ENCODE peak calls at places on chromosome 21, in six cellular contexts. T is lower lobe of right lung, G is heart right ventricle, L is body of pancreas, A is MM.1S, C is osteocyte. D is an unnamed sample.

GRCh38 chr21:42850866-42851391 is 28.4 kb downstream of the WDR4 start:
- DNase-seq in A (no peak), L (no peak), C (peak), G (no peak), T (no peak), D (no peak)

GRCh38 chr21:39281853-39282252 is 31.6 kb downstream of the BRWD1 start:
- DNase-seq in L (no peak), G (no peak), T (no peak), A (no peak), C (no peak), D (no peak)

GRCh38 chr21:36630485-36631206 is 68.3 kb upstream of the SIM2 start:
- DNase-seq in G (peak), A (peak), T (peak), C (no peak), L (peak), D (no peak)

GRCh38 chr21:44419679-44420078 is 35.6 kb upstream of the LRRC3 start:
- DNase-seq in C (no peak), A (no peak), L (no peak), G (no peak), T (no peak), D (no peak)

GRCh38 chr21:20451051-20451450 is 547.2 kb upstream of the NCAM2 start:
- DNase-seq in A (no peak), C (no peak), G (no peak), L (no peak), T (no peak), D (no peak)

GRCh38 chr21:17495680-17496079 is 17.2 kb upstream of the CXADR start:
- DNase-seq in L (no peak), C (no peak), T (no peak), G (no peak), A (no peak), D (no peak)

GRCh38 chr21:30714436-30714835 is 4.1 kb downstream of the KRTAP21-3 start:
- DNase-seq in A (no peak), T (no peak), G (no peak), C (no peak), L (no peak), D (no peak)

GRCh38 chr21:36696390-36696639 is 2.6 kb upstream of the SIM2 start:
- DNase-seq in A (no peak), T (no peak), G (no peak), C (no peak), L (no peak), D (no peak)

DNA sequence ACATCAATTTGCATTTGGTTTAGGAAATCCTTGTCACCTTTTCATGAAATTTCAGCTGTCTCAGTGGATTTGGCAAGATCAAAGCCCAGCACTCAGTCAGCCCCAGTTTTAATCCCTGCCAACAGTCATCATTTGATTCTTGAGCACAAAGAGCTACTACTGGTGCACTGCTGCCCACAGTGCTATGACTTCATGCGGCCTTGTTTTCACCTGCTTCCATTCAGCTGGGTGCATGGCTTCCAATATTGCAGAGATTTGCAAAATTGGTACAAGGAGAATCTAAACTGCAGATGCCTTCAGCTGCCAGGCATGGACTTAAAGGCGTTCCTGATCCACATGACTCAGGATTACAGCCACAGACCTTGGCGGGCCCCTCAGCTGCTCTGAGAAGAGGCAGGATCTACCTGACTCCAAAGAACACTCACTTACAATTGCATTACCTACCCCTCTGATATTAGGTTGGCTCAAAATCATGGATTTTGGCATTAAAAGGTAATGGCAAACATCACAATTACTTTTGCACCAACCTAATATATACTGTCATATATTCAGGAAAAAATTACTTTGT is 259.1 kb downstream of the DSCAM start:
- DNase-seq in G (no peak), L (no peak), T (no peak), C (no peak), A (no peak), D (no peak)
- TF ChIP-seq CTCF in G (no peak), L (no peak), T (no peak), C (no peak), A (no peak), D (no peak)

GRCh38 chr21:16280731-16281130 is 550.9 kb downstream of the USP25 start:
- DNase-seq in L (no peak), C (no peak), G (no peak), T (no peak), A (no peak), D (no peak)

GRCh38 chr21:16285646-16286223 is 556.0 kb downstream of the USP25 start:
- DNase-seq in C (no peak), L (no peak), T (no peak), G (no peak), A (no peak), D (no peak)

DNA sequence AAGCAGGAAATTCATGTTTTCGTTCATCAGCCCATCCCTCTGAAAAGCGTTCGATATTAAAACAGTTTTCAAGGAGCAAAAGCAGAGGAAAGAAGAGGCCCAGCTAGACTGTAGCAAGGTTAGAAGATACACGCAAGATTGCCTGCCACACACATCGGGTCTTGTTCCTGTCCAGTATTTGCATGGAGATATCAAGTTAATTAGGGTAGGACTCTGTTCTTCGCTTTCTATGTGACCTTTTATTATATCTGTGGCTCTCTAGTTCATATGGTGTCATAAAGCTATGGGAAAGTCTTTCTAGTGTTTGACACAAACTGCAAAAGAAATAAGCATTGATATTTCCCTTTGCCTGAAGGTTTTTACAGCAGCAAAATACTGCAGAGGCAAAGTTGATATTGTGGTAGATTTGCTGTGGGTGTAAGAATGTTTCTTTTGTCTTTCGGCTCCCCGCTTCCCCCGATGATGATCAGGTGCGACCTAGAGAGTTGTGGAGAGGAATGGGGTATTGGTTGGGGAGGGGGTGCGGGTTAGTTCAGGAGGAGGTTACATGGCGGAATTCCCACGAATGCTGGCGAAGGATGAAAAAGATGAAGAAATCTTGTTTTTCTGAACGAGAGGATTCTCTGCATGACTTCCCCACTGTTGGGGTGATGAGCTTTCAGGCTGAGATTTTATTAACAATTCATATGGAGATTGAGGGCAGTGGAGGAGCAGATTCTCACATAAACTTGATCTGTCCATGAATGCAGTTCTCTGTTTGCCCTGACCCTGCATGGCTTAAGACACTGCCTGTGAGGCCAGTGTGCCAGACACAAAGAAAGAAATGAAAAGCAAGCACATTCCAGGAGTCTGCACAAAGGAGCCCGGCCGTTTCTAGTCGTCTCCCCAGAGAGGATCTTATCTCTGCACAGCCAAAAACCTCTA is 550.1 kb downstream of the USP25 start:
- DNase-seq in C (no peak), A (no peak), G (peak), T (no peak), L (no peak), D (no peak)
- TF ChIP-seq CTCF in C (no peak), A (no peak), G (no peak), T (no peak), L (no peak), D (no peak)

DNA sequence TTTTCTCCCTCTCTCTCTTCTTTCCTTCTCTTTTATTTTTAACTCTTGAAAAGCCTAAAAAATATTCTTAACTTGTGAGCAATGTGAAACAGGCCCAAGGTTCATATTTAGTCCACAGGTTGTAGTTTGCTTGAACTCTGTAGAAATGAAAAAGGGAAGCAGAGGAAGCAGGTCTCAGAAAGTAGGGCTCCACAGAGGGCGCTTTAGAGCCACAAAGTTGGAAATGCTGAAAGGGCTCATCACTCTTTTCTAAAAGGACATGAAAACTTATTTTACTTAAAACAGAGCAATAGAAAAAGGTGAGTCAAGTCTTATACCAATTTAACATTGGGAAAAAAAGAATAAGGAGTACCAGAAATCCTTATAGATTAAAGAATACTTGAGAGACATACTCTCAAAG is 247.0 kb downstream of the USP25 start:
- DNase-seq in C (no peak), A (no peak), G (no peak), L (no peak), T (no peak), D (no peak)
- TF ChIP-seq CTCF in C (peak), A (peak), G (no peak), L (no peak), T (no peak), D (no peak)

GRCh38 chr21:45607021-45607921 is 36.3 kb upstream of the PCBP3 start:
- DNase-seq in G (no peak), A (no peak), T (no peak), L (no peak), C (no peak), D (peak)
- TF ChIP-seq CTCF in G (no peak), A (no peak), T (no peak), L (no peak), C (no peak), D (no peak)

DNA sequence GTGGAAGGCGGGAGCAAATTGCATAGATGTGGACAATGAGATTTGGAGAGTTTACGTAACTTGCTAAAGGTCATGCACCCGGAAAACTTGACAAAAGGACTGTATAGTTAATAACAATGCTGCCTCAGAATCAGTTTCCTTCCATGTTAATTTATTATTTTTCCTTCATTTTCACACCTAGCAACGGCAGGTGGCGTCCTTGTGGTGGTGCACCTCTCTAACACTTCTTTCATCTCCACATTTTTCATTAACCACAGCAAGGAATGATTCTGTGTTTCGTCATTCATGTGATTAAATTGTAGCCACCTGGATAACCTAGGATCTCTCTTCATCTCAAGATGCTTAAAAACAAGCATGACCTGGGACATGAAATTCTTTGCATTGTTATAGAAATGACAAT is 2133.0 kb downstream of the NCAM2 start:
- DNase-seq in C (no peak), A (no peak), L (no peak), T (no peak), G (no peak), D (no peak)
- TF ChIP-seq CTCF in C (no peak), A (peak), L (no peak), T (no peak), G (no peak), D (no peak)

GRCh38 chr21:41369105-41369914 is 7.5 kb downstream of the MX2 start:
- DNase-seq in A (no peak), G (peak), T (peak), C (no peak), L (peak), D (no peak)
- TF ChIP-seq CTCF in A (no peak), G (no peak), T (no peak), C (no peak), L (peak), D (no peak)

DNA sequence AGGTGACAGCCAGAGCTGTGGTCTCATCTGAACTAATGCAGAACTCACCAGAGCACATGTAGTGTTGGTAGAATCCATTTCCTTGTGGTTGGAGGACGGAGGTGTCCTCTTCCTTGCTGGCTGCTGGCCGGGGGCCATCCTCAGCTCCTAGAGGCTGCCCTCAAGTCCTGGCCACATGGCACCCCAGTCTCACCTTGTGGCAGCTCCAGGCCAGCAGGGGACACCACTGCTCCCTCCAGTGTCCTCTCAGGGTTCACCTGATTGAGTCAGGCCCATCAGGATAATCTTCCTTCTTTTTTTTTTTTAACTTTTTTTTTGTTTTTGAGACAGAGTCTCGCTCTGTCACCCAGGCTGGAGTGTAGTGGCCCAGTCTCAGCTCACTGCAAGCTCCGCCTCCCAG is 2.9 kb downstream of the KCNE1 start:
- DNase-seq in A (peak), T (no peak), G (no peak), L (no peak), C (no peak), D (no peak)
- TF ChIP-seq CTCF in A (peak), T (peak), G (no peak), L (peak), C (peak), D (no peak)

D was measured in breast epithelium.